ENCODE peak calls at places on chromosomes 5 and 9, in seven cellular contexts. One of them, this sample, is unnamed.

GRCh38 chr9:38437193-38437823 is 13.1 kb upstream of the IGFBPL1 start:
- DNase-seq in suprapubic skin: no peak
- DNase-seq in K562: no peak
- DNase-seq in sigmoid colon: no peak
- DNase-seq in A549: peak; percentile 79
- DNase-seq in ovary: no peak
- DNase-seq in tibial nerve: no peak
- DNase-seq in this sample: peak; percentile 60

GRCh38 chr9:35882996-35883395 is 12.8 kb upstream of the OR13J1 start:
- DNase-seq in ovary: no peak
- DNase-seq in suprapubic skin: no peak
- DNase-seq in A549: no peak
- DNase-seq in K562: no peak
- DNase-seq in sigmoid colon: no peak
- DNase-seq in tibial nerve: no peak
- DNase-seq in this sample: no peak

GRCh38 chr5:60207031-60207430 is 313.5 kb upstream of the PDE4D start:
- DNase-seq in ovary: no peak
- DNase-seq in sigmoid colon: no peak
- DNase-seq in A549: no peak
- DNase-seq in K562: no peak
- DNase-seq in tibial nerve: no peak
- DNase-seq in suprapubic skin: no peak
- DNase-seq in this sample: no peak

GRCh38 chr9:15293727-15294405 is 13.2 kb downstream of the TTC39B start:
- DNase-seq in suprapubic skin: no peak
- DNase-seq in ovary: no peak
- DNase-seq in A549: no peak
- DNase-seq in sigmoid colon: no peak
- DNase-seq in K562: no peak
- DNase-seq in tibial nerve: no peak
- DNase-seq in this sample: no peak

GRCh38 chr9:92176068-92176799 is 61.0 kb upstream of the SPTLC1 start:
- DNase-seq in suprapubic skin: no peak
- DNase-seq in ovary: no peak
- DNase-seq in K562: no peak
- DNase-seq in A549: peak; percentile 17
- DNase-seq in tibial nerve: no peak
- DNase-seq in sigmoid colon: no peak
- DNase-seq in this sample: no peak

GRCh38 chr9:35102465-35102768 is 514 bp downstream of the STOML2 start:
- DNase-seq in sigmoid colon: no peak
- DNase-seq in ovary: no peak
- DNase-seq in A549: no peak
- DNase-seq in tibial nerve: no peak
- DNase-seq in suprapubic skin: no peak
- DNase-seq in K562: peak; percentile 19
- DNase-seq in this sample: no peak

GRCh38 chr5:134555889-134556311 is 30.4 kb downstream of the JADE2 start:
- DNase-seq in A549: peak; percentile 90
- DNase-seq in ovary: peak; percentile 48
- DNase-seq in tibial nerve: peak; percentile 23
- DNase-seq in K562: peak; percentile 30
- DNase-seq in suprapubic skin: no peak
- DNase-seq in sigmoid colon: peak; percentile 80
- DNase-seq in this sample: peak; percentile 40

GRCh38 chr5:39428639-39429038 is 3.9 kb upstream of the DAB2 start:
- DNase-seq in ovary: no peak
- DNase-seq in A549: no peak
- DNase-seq in tibial nerve: no peak
- DNase-seq in suprapubic skin: no peak
- DNase-seq in sigmoid colon: no peak
- DNase-seq in K562: no peak
- DNase-seq in this sample: no peak

GRCh38 chr5:1112596-1113331 is 901 bp upstream of the SLC12A7 start:
- DNase-seq in ovary: no peak
- DNase-seq in A549: no peak
- DNase-seq in sigmoid colon: no peak
- DNase-seq in tibial nerve: no peak
- DNase-seq in K562: no peak
- DNase-seq in suprapubic skin: no peak
- DNase-seq in this sample: peak; percentile 73

GRCh38 chr5:2163457-2163856 is 280.7 kb upstream of the IRX4 start:
- DNase-seq in tibial nerve: no peak
- DNase-seq in A549: no peak
- DNase-seq in K562: no peak
- DNase-seq in sigmoid colon: peak; percentile 24
- DNase-seq in suprapubic skin: no peak
- DNase-seq in ovary: no peak
- DNase-seq in this sample: no peak

GRCh38 chr5:79235222-79235577 is 731 bp upstream of the JMY start:
- DNase-seq in suprapubic skin: no peak
- DNase-seq in ovary: no peak
- DNase-seq in K562: no peak
- DNase-seq in tibial nerve: no peak
- DNase-seq in A549: peak; percentile 15
- DNase-seq in sigmoid colon: no peak
- DNase-seq in this sample: no peak

GRCh38 chr9:8856686-8857329 is 1057.2 kb upstream of the DMAC1 start:
- DNase-seq in ovary: no peak
- DNase-seq in sigmoid colon: no peak
- DNase-seq in suprapubic skin: no peak
- DNase-seq in A549: no peak
- DNase-seq in tibial nerve: no peak
- DNase-seq in K562: no peak
- DNase-seq in this sample: no peak

GRCh38 chr5:139413153-139413552 is 9.3 kb upstream of the SPATA24 start:
- DNase-seq in sigmoid colon: no peak
- DNase-seq in K562: no peak
- DNase-seq in suprapubic skin: no peak
- DNase-seq in ovary: no peak
- DNase-seq in tibial nerve: no peak
- DNase-seq in A549: no peak
- DNase-seq in this sample: no peak

GRCh38 chr5:149380466-149381121 is 1.5 kb upstream of the IL17B start:
- DNase-seq in sigmoid colon: peak; percentile 91
- DNase-seq in K562: no peak
- DNase-seq in tibial nerve: no peak
- DNase-seq in ovary: peak; percentile 53
- DNase-seq in A549: no peak
- DNase-seq in suprapubic skin: no peak
- DNase-seq in this sample: no peak

GRCh38 chr5:149383399-149383798 is 4.3 kb upstream of the IL17B start:
- DNase-seq in ovary: peak; percentile 66
- DNase-seq in suprapubic skin: no peak
- DNase-seq in sigmoid colon: peak; percentile 94
- DNase-seq in A549: no peak
- DNase-seq in tibial nerve: no peak
- DNase-seq in K562: no peak
- DNase-seq in this sample: no peak

GRCh38 chr5:149381986-149382338 is 2.9 kb upstream of the IL17B start:
- DNase-seq in A549: peak; percentile 68
- DNase-seq in suprapubic skin: no peak
- DNase-seq in K562: peak; percentile 85
- DNase-seq in ovary: peak; percentile 89
- DNase-seq in tibial nerve: peak; percentile 82
- DNase-seq in sigmoid colon: peak; percentile 94
- DNase-seq in this sample: peak; percentile 82

GRCh38 chr5:149381261-149381985 is 2.3 kb upstream of the IL17B start:
- DNase-seq in suprapubic skin: no peak
- DNase-seq in ovary: no peak
- DNase-seq in sigmoid colon: peak; percentile 76
- DNase-seq in tibial nerve: no peak
- DNase-seq in A549: no peak
- DNase-seq in K562: no peak
- DNase-seq in this sample: no peak

GRCh38 chr5:149382517-149383220 is 3.6 kb upstream of the IL17B start:
- DNase-seq in tibial nerve: no peak
- DNase-seq in suprapubic skin: no peak
- DNase-seq in K562: no peak
- DNase-seq in sigmoid colon: peak; percentile 70
- DNase-seq in ovary: no peak
- DNase-seq in A549: no peak
- DNase-seq in this sample: no peak
- H3K4me1 ChIP-seq in tibial nerve: peaks cover 67% of the 10 kb centered on the region
- H3K4me1 ChIP-seq in suprapubic skin: peaks cover 11% of the 10 kb centered on the region
- H3K4me1 ChIP-seq in K562: peaks cover 3% of the 10 kb centered on the region
- H3K4me1 ChIP-seq in sigmoid colon: peaks cover 97% of the 10 kb centered on the region
- H3K4me1 ChIP-seq in ovary: peaks cover 50% of the 10 kb centered on the region
- H3K4me1 ChIP-seq in A549: no peaks in the 10 kb centered on the region
- H3K4me1 ChIP-seq in this sample: peaks cover 50% of the 10 kb centered on the region

DNA sequence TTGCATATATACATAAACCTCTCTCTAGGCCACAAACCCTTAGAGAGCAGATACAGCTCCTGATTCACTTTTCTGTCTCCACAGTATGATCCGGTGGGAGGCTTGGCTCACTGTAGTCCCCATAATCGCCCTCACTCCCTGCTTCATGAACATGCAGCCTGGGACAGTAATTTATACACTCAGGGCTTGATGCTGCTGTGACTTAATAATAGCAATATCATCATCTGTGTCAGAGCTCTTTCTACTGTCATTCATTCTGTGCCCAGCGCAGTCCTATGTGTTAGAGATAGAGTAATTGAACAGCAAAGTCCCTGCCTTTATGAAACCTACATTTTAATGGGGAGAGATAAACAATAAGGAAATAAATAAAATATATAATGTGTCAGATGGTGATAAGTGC is 2.7 kb upstream of the HEMGN start:
- DNase-seq in A549: no peak
- DNase-seq in sigmoid colon: no peak
- DNase-seq in ovary: no peak
- DNase-seq in tibial nerve: no peak
- DNase-seq in K562: peak; percentile 19
- DNase-seq in suprapubic skin: no peak
- DNase-seq in this sample: no peak
- TF ChIP-seq EP300 in A549: no peak
- TF ChIP-seq EP300 in sigmoid colon: no peak
- TF ChIP-seq EP300 in ovary: no peak
- TF ChIP-seq EP300 in tibial nerve: no peak
- TF ChIP-seq EP300 in K562: no peak
- TF ChIP-seq EP300 in suprapubic skin: no peak
- TF ChIP-seq EP300 in this sample: no peak

GRCh38 chr5:168290902-168291280 is 554 bp upstream of the WWC1 start:
- DNase-seq in A549: no peak
- DNase-seq in ovary: no peak
- DNase-seq in sigmoid colon: no peak
- DNase-seq in tibial nerve: no peak
- DNase-seq in K562: no peak
- DNase-seq in suprapubic skin: no peak
- DNase-seq in this sample: no peak

GRCh38 chr5:168295574-168296201 is 4.2 kb downstream of the WWC1 start:
- DNase-seq in ovary: no peak
- DNase-seq in A549: peak; percentile 68
- DNase-seq in sigmoid colon: no peak
- DNase-seq in suprapubic skin: no peak
- DNase-seq in K562: no peak
- DNase-seq in tibial nerve: no peak
- DNase-seq in this sample: peak; percentile 71

GRCh38 chr5:168292783-168293696 is 1.6 kb downstream of the WWC1 start:
- DNase-seq in suprapubic skin: no peak
- DNase-seq in ovary: no peak
- DNase-seq in K562: no peak
- DNase-seq in sigmoid colon: no peak
- DNase-seq in tibial nerve: no peak
- DNase-seq in A549: no peak
- DNase-seq in this sample: no peak

GRCh38 chr5:168291281-168291960 is at the start of gene WWC1:
- DNase-seq in tibial nerve: no peak
- DNase-seq in ovary: no peak
- DNase-seq in suprapubic skin: no peak
- DNase-seq in K562: no peak
- DNase-seq in A549: peak; percentile 84
- DNase-seq in sigmoid colon: no peak
- DNase-seq in this sample: peak; percentile 92

GRCh38 chr5:168291961-168292782 is 727 bp downstream of the WWC1 start:
- DNase-seq in suprapubic skin: no peak
- DNase-seq in tibial nerve: no peak
- DNase-seq in K562: no peak
- DNase-seq in A549: no peak
- DNase-seq in ovary: no peak
- DNase-seq in sigmoid colon: no peak
- DNase-seq in this sample: no peak
- H3K4me1 ChIP-seq in suprapubic skin: peaks cover 40% of the 10 kb centered on the region
- H3K4me1 ChIP-seq in tibial nerve: peaks cover 17% of the 10 kb centered on the region
- H3K4me1 ChIP-seq in K562: no peaks in the 10 kb centered on the region
- H3K4me1 ChIP-seq in A549: peaks cover 74% of the 10 kb centered on the region
- H3K4me1 ChIP-seq in ovary: peaks cover 2% of the 10 kb centered on the region
- H3K4me1 ChIP-seq in sigmoid colon: peaks cover 14% of the 10 kb centered on the region
- H3K4me1 ChIP-seq in this sample: peaks cover 42% of the 10 kb centered on the region

GRCh38 chr9:105148328-105149006 is 96.0 kb upstream of the SLC44A1 start:
- DNase-seq in A549: peak; percentile 29
- DNase-seq in sigmoid colon: no peak
- DNase-seq in tibial nerve: no peak
- DNase-seq in suprapubic skin: no peak
- DNase-seq in ovary: no peak
- DNase-seq in K562: no peak
- DNase-seq in this sample: no peak

GRCh38 chr9:105147095-105147871 is 97.2 kb upstream of the SLC44A1 start:
- DNase-seq in tibial nerve: no peak
- DNase-seq in K562: no peak
- DNase-seq in sigmoid colon: no peak
- DNase-seq in ovary: no peak
- DNase-seq in A549: no peak
- DNase-seq in suprapubic skin: no peak
- DNase-seq in this sample: no peak

GRCh38 chr9:105144076-105144475 is 100.4 kb upstream of the SLC44A1 start:
- DNase-seq in suprapubic skin: no peak
- DNase-seq in A549: no peak
- DNase-seq in tibial nerve: no peak
- DNase-seq in sigmoid colon: no peak
- DNase-seq in ovary: no peak
- DNase-seq in K562: no peak
- DNase-seq in this sample: no peak

GRCh38 chr9:105144841-105145240 is 99.6 kb upstream of the SLC44A1 start:
- DNase-seq in sigmoid colon: no peak
- DNase-seq in A549: no peak
- DNase-seq in suprapubic skin: no peak
- DNase-seq in K562: no peak
- DNase-seq in tibial nerve: no peak
- DNase-seq in ovary: no peak
- DNase-seq in this sample: no peak

DNA sequence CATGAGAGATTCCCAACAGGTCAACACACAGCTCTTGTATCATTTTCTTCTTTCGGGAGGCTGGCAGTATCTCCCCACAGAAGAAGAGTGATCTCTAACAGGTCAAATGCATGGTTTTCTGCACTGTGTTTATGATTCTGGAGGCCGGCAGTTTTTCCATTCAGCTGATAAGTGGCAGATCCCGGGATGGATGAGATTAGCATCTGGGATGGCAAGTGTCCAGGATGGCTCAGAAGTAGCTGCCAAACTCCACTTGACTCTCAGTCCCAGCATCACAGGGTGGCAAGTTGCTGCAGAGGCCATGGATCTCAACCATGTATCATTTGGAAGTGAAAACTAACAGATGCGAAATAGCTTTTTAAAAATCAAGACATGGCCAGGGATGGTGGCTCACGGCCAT is 97.8 kb upstream of the SLC44A1 start:
- DNase-seq in tibial nerve: no peak
- DNase-seq in K562: no peak
- DNase-seq in A549: no peak
- DNase-seq in sigmoid colon: peak; percentile 67
- DNase-seq in ovary: no peak
- DNase-seq in suprapubic skin: no peak
- DNase-seq in this sample: no peak
- TF ChIP-seq EP300 in tibial nerve: no peak
- TF ChIP-seq EP300 in K562: no peak
- TF ChIP-seq EP300 in A549: no peak
- TF ChIP-seq EP300 in sigmoid colon: no peak
- TF ChIP-seq EP300 in ovary: no peak
- TF ChIP-seq EP300 in suprapubic skin: no peak
- TF ChIP-seq EP300 in this sample: no peak

This sample was measured in stomach.